ENCODE peak calls at places on chromosomes 1 and 21, in six cellular contexts. J, I, D, W, N and T are unnamed samples.

GRCh38 chr21:42360317-42360716 is 6.0 kb downstream of the TFF1 start:
- DNase-seq in J (no peak), I (no peak), D (no peak), W (no peak), N (peak; percentile 26), T (no peak)

GRCh38 chr1:41739061-41739955 is 179.4 kb downstream of the HIVEP3 start:
- DNase-seq in J (no peak), I (no peak), D (peak; percentile 91), W (peak; percentile 77), N (no peak), T (no peak)

GRCh38 chr1:67652800-67653199 is 32.2 kb upstream of the GADD45A start:
- DNase-seq in J (no peak), I (no peak), D (peak; percentile 89), W (peak; percentile 67), N (no peak), T (no peak)

GRCh38 chr1:75615664-75616435 is 4.9 kb upstream of the SLC44A5 start:
- DNase-seq in J (no peak), I (peak; percentile 40), D (peak; percentile 28), W (peak; percentile 51), N (peak; percentile 46), T (peak; percentile 34)

GRCh38 chr1:7393141-7393540 is 378.0 kb upstream of the VAMP3 start:
- DNase-seq in J (no peak), I (no peak), D (peak; percentile 17), W (no peak), N (no peak), T (no peak)

GRCh38 chr1:174008979-174009378 is 13.2 kb downstream of the RC3H1 start:
- DNase-seq in J (no peak), I (no peak), D (peak; percentile 71), W (peak; percentile 39), N (no peak), T (no peak)

GRCh38 chr1:109389638-109390341 is 7.9 kb downstream of the SORT1 start:
- DNase-seq in J (no peak), I (no peak), D (no peak), W (no peak), N (no peak), T (no peak)

GRCh38 chr1:233355841-233356704 is 28.5 kb downstream of the MAP3K21 start:
- DNase-seq in J (no peak), I (no peak), D (no peak), W (peak; percentile 7), N (no peak), T (no peak)

GRCh38 chr1:18743233-18743632 is 112.6 kb downstream of the PAX7 start:
- DNase-seq in J (no peak), I (no peak), D (no peak), W (no peak), N (no peak), T (no peak)

GRCh38 chr21:45290948-45291612 is 3.4 kb upstream of the POFUT2 start:
- DNase-seq in J (no peak), I (no peak), D (peak; percentile 84), W (peak; percentile 85), N (peak; percentile 43), T (no peak)

GRCh38 chr1:51915958-51916357 is 37.4 kb upstream of the NRDC start:
- DNase-seq in J (no peak), I (no peak), D (no peak), W (no peak), N (no peak), T (no peak)

GRCh38 chr1:8396912-8397406 is 79.0 kb downstream of the SLC45A1 start:
- DNase-seq in J (peak; percentile 80), I (no peak), D (peak; percentile 99), W (peak; percentile 96), N (no peak), T (no peak)

GRCh38 chr1:23224721-23225648 is 7.7 kb upstream of the HTR1D start:
- DNase-seq in J (peak; percentile 35), I (no peak), D (peak; percentile 71), W (peak; percentile 87), N (peak; percentile 84), T (peak; percentile 23)

GRCh38 chr1:15153842-15154479 is 414 bp downstream of the TMEM51 start:
- DNase-seq in J (peak; percentile 33), I (peak; percentile 65), D (peak; percentile 68), W (peak; percentile 66), N (peak; percentile 86), T (peak; percentile 47)

GRCh38 chr1:62054188-62054587 is 140.5 kb upstream of the L1TD1 start:
- DNase-seq in J (no peak), I (no peak), D (no peak), W (no peak), N (no peak), T (no peak)

GRCh38 chr21:45109831-45110492 is 35.6 kb downstream of the ADARB1 start:
- DNase-seq in J (no peak), I (no peak), D (no peak), W (no peak), N (no peak), T (no peak)

GRCh38 chr1:59697138-59697811 is 117.5 kb upstream of the HOOK1 start:
- DNase-seq in J (no peak), I (no peak), D (no peak), W (peak; percentile 73), N (no peak), T (no peak)

GRCh38 chr1:75999034-75999433 is 66.8 kb upstream of the ASB17 start:
- DNase-seq in J (no peak), I (no peak), D (no peak), W (no peak), N (no peak), T (no peak)

GRCh38 chr1:26274801-26275425 is 5.0 kb upstream of the SH3BGRL3 start:
- DNase-seq in J (no peak), I (no peak), D (no peak), W (peak; percentile 67), N (no peak), T (no peak)